ENCODE peak calls at places on chromosomes 2 and 18, in ten cellular contexts. D is sigmoid colon; P is lower lobe of right lung; K is K562; W is tibial artery; J is CD8-positive, alpha-beta T cell; Y is AG04449; N is left ventricle myocardium inferior; C is dorsolateral prefrontal cortex; B is AG10803. G is an unnamed sample.

GRCh38 chr2:145558617-145559350 is 1038.9 kb upstream of the ZEB2 start:
- DNase-seq in D (no peak), P (no peak), K (no peak), W (no peak), J (no peak), Y (no peak), N (no peak), C (no peak), B (no peak), G (no peak)

GRCh38 chr2:189506514-189506976 is 65.3 kb downstream of the WDR75 start:
- DNase-seq in D (no peak), P (no peak), K (peak; percentile 87), W (no peak), J (no peak), Y (no peak), N (no peak), C (no peak), B (no peak), G (no peak)

GRCh38 chr2:207676827-207677354 is 34.5 kb upstream of the CCNYL1 start:
- DNase-seq in D (no peak), P (no peak), K (peak; percentile 34), W (no peak), J (no peak), Y (peak; percentile 64), N (no peak), C (no peak), B (peak; percentile 63), G (peak; percentile 46)

GRCh38 chr18:57004366-57005121 is 142.3 kb upstream of the BOD1L2 start:
- DNase-seq in D (no peak), P (no peak), K (no peak), W (no peak), J (no peak), Y (no peak), N (no peak), C (no peak), B (peak; percentile 37), G (no peak)

GRCh38 chr2:130869441-130870160 is 32.9 kb downstream of the ARHGEF4 start:
- DNase-seq in D (no peak), P (no peak), K (no peak), W (peak; percentile 39), J (no peak), Y (no peak), N (no peak), C (peak; percentile 70), B (no peak), G (no peak)

GRCh38 chr18:23890589-23890988 is 124.0 kb upstream of the TTC39C start:
- DNase-seq in D (no peak), P (no peak), K (no peak), W (no peak), J (no peak), Y (no peak), N (no peak), C (no peak), B (peak; percentile 79), G (no peak)

GRCh38 chr2:20640411-20641122 is 10.3 kb downstream of the HS1BP3 start:
- DNase-seq in D (peak; percentile 94), P (no peak), K (no peak), W (peak; percentile 83), J (no peak), Y (no peak), N (peak; percentile 47), C (no peak), B (no peak), G (no peak)

GRCh38 chr2:68404901-68405799 is 40.1 kb downstream of the PLEK start:
- DNase-seq in D (no peak), P (no peak), K (peak; percentile 41), W (no peak), J (no peak), Y (no peak), N (no peak), C (no peak), B (no peak), G (no peak)

GRCh38 chr18:68766433-68766832 is 31.4 kb upstream of the CCDC102B start:
- DNase-seq in D (no peak), P (no peak), K (no peak), W (no peak), J (no peak), Y (no peak), N (no peak), C (no peak), B (no peak), G (no peak)

GRCh38 chr18:36352384-36352783 is 54.9 kb downstream of the FHOD3 start:
- DNase-seq in D (no peak), P (no peak), K (no peak), W (peak; percentile 73), J (no peak), Y (peak; percentile 65), N (no peak), C (no peak), B (peak; percentile 92), G (peak; percentile 81)

GRCh38 chr2:215828528-215829184 is 184.7 kb downstream of the MREG start:
- DNase-seq in D (peak; percentile 71), P (peak; percentile 79), K (peak; percentile 74), W (no peak), J (peak; percentile 19), Y (no peak), N (no peak), C (no peak), B (peak; percentile 56), G (no peak)

GRCh38 chr2:8539743-8540551 is 141.9 kb upstream of the ID2 start:
- DNase-seq in D (no peak), P (peak; percentile 73), K (no peak), W (peak; percentile 69), J (no peak), Y (no peak), N (peak; percentile 37), C (no peak), B (no peak), G (no peak)

GRCh38 chr18:55421612-55422381 is 166.2 kb downstream of the TCF4 start:
- DNase-seq in D (no peak), P (no peak), K (no peak), W (no peak), J (no peak), Y (no peak), N (no peak), C (no peak), B (peak; percentile 78), G (peak; percentile 49)

GRCh38 chr18:34661464-34662087 is 48.5 kb upstream of the DTNA start:
- DNase-seq in D (no peak), P (no peak), K (peak; percentile 47), W (no peak), J (no peak), Y (no peak), N (no peak), C (no peak), B (peak; percentile 46), G (no peak)
- H3K4me3 ChIP-seq in D (no peak overlapping the region), P (no peak overlapping the region), K (no peak overlapping the region), W (no peak overlapping the region), J (no peak overlapping the region), Y (no peak overlapping the region), N (no peak overlapping the region), C (no peak overlapping the region), B (no peak overlapping the region), G (no peak overlapping the region)

GRCh38 chr2:240832205-240832727 is 12.2 kb upstream of the KIF1A start:
- DNase-seq in D (peak; percentile 95), P (peak; percentile 92), K (peak; percentile 91), W (peak; percentile 91), J (peak; percentile 99), Y (no peak), N (peak; percentile 83), C (peak; percentile 99), B (peak; percentile 76), G (peak; percentile 53)
- H3K4me3 ChIP-seq in D (peak overlapping the region; percentile 16), P (peak overlapping the region; percentile 32), K (no peak overlapping the region), W (peak overlapping the region; percentile 1), J (peak overlapping the region; percentile 64), Y (peak overlapping the region; percentile 23), N (peak overlapping the region; percentile 42), C (peak overlapping the region; percentile 52), B (peak overlapping the region; percentile 22), G (peak overlapping the region; percentile 26)

GRCh38 chr2:73987948-73988700 is 3.4 kb downstream of the TET3 start:
- DNase-seq in D (no peak), P (peak; percentile 62), K (no peak), W (no peak), J (no peak), Y (no peak), N (no peak), C (no peak), B (no peak), G (no peak)
- H3K4me3 ChIP-seq in D (no peak overlapping the region), P (peak overlapping the region; percentile 68), K (peak overlapping the region; percentile 38), W (no peak overlapping the region), J (peak overlapping the region; percentile 65), Y (peak overlapping the region; percentile 20), N (peak overlapping the region; percentile 74), C (no peak overlapping the region), B (no peak overlapping the region), G (no peak overlapping the region)

DNA sequence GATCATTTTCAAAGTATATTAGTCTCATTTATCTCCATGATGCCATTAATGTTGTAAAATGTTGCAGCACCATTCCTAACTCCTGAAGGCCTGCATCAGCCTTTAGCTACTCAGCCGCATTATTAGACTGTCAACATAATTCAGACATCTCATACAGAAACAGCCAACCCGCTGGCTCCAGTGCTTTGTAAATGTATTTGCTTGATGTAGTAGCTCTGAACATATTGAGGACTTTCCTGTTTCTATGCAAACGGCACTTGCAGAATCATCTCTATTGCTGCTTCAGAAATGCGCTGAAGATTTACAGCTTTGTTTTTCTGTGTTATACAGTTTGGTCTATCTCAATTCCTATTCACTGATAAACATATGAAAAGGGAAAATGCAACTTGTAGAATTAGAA is 372.2 kb downstream of the DSEL start:
- DNase-seq in D (no peak), P (no peak), K (no peak), W (no peak), J (no peak), Y (no peak), N (no peak), C (no peak), B (no peak), G (no peak)
- H3K4me3 ChIP-seq in D (no peak overlapping the region), P (no peak overlapping the region), K (no peak overlapping the region), W (no peak overlapping the region), J (no peak overlapping the region), Y (no peak overlapping the region), N (no peak overlapping the region), C (no peak overlapping the region), B (no peak overlapping the region), G (no peak overlapping the region)

DNA sequence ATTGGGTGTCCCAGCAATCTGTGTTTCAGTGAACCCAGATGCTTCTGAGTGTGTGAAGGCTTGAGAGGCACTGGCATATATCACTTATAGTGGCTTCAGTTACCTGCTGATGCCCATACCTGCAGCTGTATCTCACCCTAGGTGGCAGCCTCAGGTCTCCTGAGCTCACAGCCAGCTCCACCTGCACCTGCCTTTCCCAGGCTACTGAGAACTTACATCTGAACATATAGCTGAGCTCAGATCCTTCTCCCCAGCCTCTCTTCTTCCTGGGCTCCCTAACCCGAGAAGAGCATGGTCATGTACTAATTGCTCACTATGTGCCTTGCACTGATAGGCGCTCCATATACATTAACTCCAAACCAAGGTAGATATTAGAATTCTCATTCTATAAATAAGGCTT is 62.3 kb downstream of the LONRF2 start:
- DNase-seq in D (no peak), P (no peak), K (no peak), W (peak; percentile 17), J (no peak), Y (no peak), N (no peak), C (no peak), B (no peak), G (no peak)
- H3K4me3 ChIP-seq in D (no peak overlapping the region), P (no peak overlapping the region), K (no peak overlapping the region), W (no peak overlapping the region), J (no peak overlapping the region), Y (no peak overlapping the region), N (no peak overlapping the region), C (no peak overlapping the region), B (no peak overlapping the region), G (no peak overlapping the region)

G was measured in skeletal muscle cell.